ENCODE peak calls at places on chromosomes 11 and 22, in ten cellular contexts. One of them, this sample, is unnamed.
A peak's percentile ranks its signal among the peaks of the same experiment; 100 is the strongest.

GRCh38 chr11:68309621-68310185 is 2.7 kb upstream of the LRP5 start:
- DNase-seq in stromal cell of bone marrow: no peak
- DNase-seq in hepatic stellate cell: no peak
- DNase-seq in GDM1: no peak
- DNase-seq in activated naive CD4-positive, alpha-beta T cell treated with anti-CD3 and anti-CD28 coated beads, Interleukin-2, amount 50 U/mL, for 16 hours: no peak
- DNase-seq in amygdala: no peak
- DNase-seq in endothelial cell of umbilical vein: no peak
- DNase-seq in hypothalamus: no peak
- DNase-seq in GM03348: no peak
- DNase-seq in activated T-cell treated with anti-CD3 and anti-CD28 coated beads, Interleukin-2, amount 50 U/mL, for 4 hours: no peak
- DNase-seq in this sample: no peak

GRCh38 chr11:73203322-73203721 is 14.8 kb upstream of the P2RY2 start:
- DNase-seq in stromal cell of bone marrow: no peak
- DNase-seq in hepatic stellate cell: no peak
- DNase-seq in GDM1: no peak
- DNase-seq in activated naive CD4-positive, alpha-beta T cell treated with anti-CD3 and anti-CD28 coated beads, Interleukin-2, amount 50 U/mL, for 16 hours: no peak
- DNase-seq in amygdala: no peak
- DNase-seq in endothelial cell of umbilical vein: no peak
- DNase-seq in hypothalamus: no peak
- DNase-seq in GM03348: no peak
- DNase-seq in activated T-cell treated with anti-CD3 and anti-CD28 coated beads, Interleukin-2, amount 50 U/mL, for 4 hours: no peak
- DNase-seq in this sample: no peak

GRCh38 chr11:68843703-68844312 is 2.1 kb upstream of the CPT1A start:
- DNase-seq in stromal cell of bone marrow: no peak
- DNase-seq in hepatic stellate cell: peak; percentile 62
- DNase-seq in GDM1: peak; percentile 75
- DNase-seq in activated naive CD4-positive, alpha-beta T cell treated with anti-CD3 and anti-CD28 coated beads, Interleukin-2, amount 50 U/mL, for 16 hours: peak; percentile 76
- DNase-seq in amygdala: peak; percentile 20
- DNase-seq in endothelial cell of umbilical vein: no peak
- DNase-seq in hypothalamus: no peak
- DNase-seq in GM03348: no peak
- DNase-seq in activated T-cell treated with anti-CD3 and anti-CD28 coated beads, Interleukin-2, amount 50 U/mL, for 4 hours: peak; percentile 65
- DNase-seq in this sample: no peak

GRCh38 chr22:37739611-37740049 is 42.8 kb downstream of the TRIOBP start:
- DNase-seq in stromal cell of bone marrow: no peak
- DNase-seq in hepatic stellate cell: no peak
- DNase-seq in GDM1: no peak
- DNase-seq in activated naive CD4-positive, alpha-beta T cell treated with anti-CD3 and anti-CD28 coated beads, Interleukin-2, amount 50 U/mL, for 16 hours: no peak
- DNase-seq in amygdala: no peak
- DNase-seq in endothelial cell of umbilical vein: no peak
- DNase-seq in hypothalamus: no peak
- DNase-seq in GM03348: no peak
- DNase-seq in activated T-cell treated with anti-CD3 and anti-CD28 coated beads, Interleukin-2, amount 50 U/mL, for 4 hours: no peak
- DNase-seq in this sample: no peak

GRCh38 chr22:25726241-25726640 is 15.7 kb upstream of the MYO18B start:
- DNase-seq in stromal cell of bone marrow: no peak
- DNase-seq in hepatic stellate cell: no peak
- DNase-seq in GDM1: no peak
- DNase-seq in activated naive CD4-positive, alpha-beta T cell treated with anti-CD3 and anti-CD28 coated beads, Interleukin-2, amount 50 U/mL, for 16 hours: no peak
- DNase-seq in amygdala: no peak
- DNase-seq in endothelial cell of umbilical vein: peak; percentile 37
- DNase-seq in hypothalamus: no peak
- DNase-seq in GM03348: no peak
- DNase-seq in activated T-cell treated with anti-CD3 and anti-CD28 coated beads, Interleukin-2, amount 50 U/mL, for 4 hours: no peak
- DNase-seq in this sample: no peak

GRCh38 chr22:27620367-27621154 is 181.0 kb downstream of the MN1 start:
- DNase-seq in stromal cell of bone marrow: no peak
- DNase-seq in hepatic stellate cell: no peak
- DNase-seq in GDM1: no peak
- DNase-seq in activated naive CD4-positive, alpha-beta T cell treated with anti-CD3 and anti-CD28 coated beads, Interleukin-2, amount 50 U/mL, for 16 hours: no peak
- DNase-seq in amygdala: no peak
- DNase-seq in endothelial cell of umbilical vein: no peak
- DNase-seq in hypothalamus: no peak
- DNase-seq in GM03348: no peak
- DNase-seq in activated T-cell treated with anti-CD3 and anti-CD28 coated beads, Interleukin-2, amount 50 U/mL, for 4 hours: no peak
- DNase-seq in this sample: no peak

GRCh38 chr22:39453765-39454378 is 2.9 kb upstream of the MGAT3 start:
- DNase-seq in stromal cell of bone marrow: no peak
- DNase-seq in hepatic stellate cell: no peak
- DNase-seq in GDM1: no peak
- DNase-seq in activated naive CD4-positive, alpha-beta T cell treated with anti-CD3 and anti-CD28 coated beads, Interleukin-2, amount 50 U/mL, for 16 hours: no peak
- DNase-seq in amygdala: no peak
- DNase-seq in endothelial cell of umbilical vein: no peak
- DNase-seq in hypothalamus: no peak
- DNase-seq in GM03348: no peak
- DNase-seq in activated T-cell treated with anti-CD3 and anti-CD28 coated beads, Interleukin-2, amount 50 U/mL, for 4 hours: no peak
- DNase-seq in this sample: no peak

GRCh38 chr11:11937957-11938356 is 70.5 kb downstream of the DKK3 start:
- DNase-seq in stromal cell of bone marrow: no peak
- DNase-seq in hepatic stellate cell: no peak
- DNase-seq in GDM1: no peak
- DNase-seq in activated naive CD4-positive, alpha-beta T cell treated with anti-CD3 and anti-CD28 coated beads, Interleukin-2, amount 50 U/mL, for 16 hours: no peak
- DNase-seq in amygdala: no peak
- DNase-seq in endothelial cell of umbilical vein: no peak
- DNase-seq in hypothalamus: no peak
- DNase-seq in GM03348: no peak
- DNase-seq in activated T-cell treated with anti-CD3 and anti-CD28 coated beads, Interleukin-2, amount 50 U/mL, for 4 hours: no peak
- DNase-seq in this sample: no peak

GRCh38 chr11:86060544-86060943 is 8.3 kb downstream of the PICALM start:
- DNase-seq in stromal cell of bone marrow: no peak
- DNase-seq in hepatic stellate cell: no peak
- DNase-seq in GDM1: no peak
- DNase-seq in activated naive CD4-positive, alpha-beta T cell treated with anti-CD3 and anti-CD28 coated beads, Interleukin-2, amount 50 U/mL, for 16 hours: no peak
- DNase-seq in amygdala: no peak
- DNase-seq in endothelial cell of umbilical vein: no peak
- DNase-seq in hypothalamus: no peak
- DNase-seq in GM03348: no peak
- DNase-seq in activated T-cell treated with anti-CD3 and anti-CD28 coated beads, Interleukin-2, amount 50 U/mL, for 4 hours: no peak
- DNase-seq in this sample: no peak

GRCh38 chr11:33135216-33135615 is 26.1 kb downstream of the CSTF3 start:
- DNase-seq in stromal cell of bone marrow: peak; percentile 79
- DNase-seq in hepatic stellate cell: peak; percentile 25
- DNase-seq in GDM1: no peak
- DNase-seq in activated naive CD4-positive, alpha-beta T cell treated with anti-CD3 and anti-CD28 coated beads, Interleukin-2, amount 50 U/mL, for 16 hours: no peak
- DNase-seq in amygdala: no peak
- DNase-seq in endothelial cell of umbilical vein: no peak
- DNase-seq in hypothalamus: no peak
- DNase-seq in GM03348: peak; percentile 67
- DNase-seq in activated T-cell treated with anti-CD3 and anti-CD28 coated beads, Interleukin-2, amount 50 U/mL, for 4 hours: no peak
- DNase-seq in this sample: peak; percentile 33

GRCh38 chr11:61162092-61162935 is 1.1 kb upstream of the VPS37C start:
- DNase-seq in stromal cell of bone marrow: no peak
- DNase-seq in hepatic stellate cell: no peak
- DNase-seq in GDM1: no peak
- DNase-seq in activated naive CD4-positive, alpha-beta T cell treated with anti-CD3 and anti-CD28 coated beads, Interleukin-2, amount 50 U/mL, for 16 hours: no peak
- DNase-seq in amygdala: peak; percentile 39
- DNase-seq in endothelial cell of umbilical vein: peak; percentile 32
- DNase-seq in hypothalamus: peak; percentile 9
- DNase-seq in GM03348: no peak
- DNase-seq in activated T-cell treated with anti-CD3 and anti-CD28 coated beads, Interleukin-2, amount 50 U/mL, for 4 hours: no peak
- DNase-seq in this sample: peak; percentile 42

GRCh38 chr11:37841016-37841415 is 1243.0 kb upstream of the RAG2 start:
- DNase-seq in stromal cell of bone marrow: no peak
- DNase-seq in hepatic stellate cell: no peak
- DNase-seq in GDM1: no peak
- DNase-seq in activated naive CD4-positive, alpha-beta T cell treated with anti-CD3 and anti-CD28 coated beads, Interleukin-2, amount 50 U/mL, for 16 hours: no peak
- DNase-seq in amygdala: no peak
- DNase-seq in endothelial cell of umbilical vein: no peak
- DNase-seq in hypothalamus: no peak
- DNase-seq in GM03348: no peak
- DNase-seq in activated T-cell treated with anti-CD3 and anti-CD28 coated beads, Interleukin-2, amount 50 U/mL, for 4 hours: no peak
- DNase-seq in this sample: no peak

GRCh38 chr11:75785187-75785586 is 16.6 kb downstream of the DGAT2 start:
- DNase-seq in stromal cell of bone marrow: no peak
- DNase-seq in hepatic stellate cell: no peak
- DNase-seq in GDM1: no peak
- DNase-seq in activated naive CD4-positive, alpha-beta T cell treated with anti-CD3 and anti-CD28 coated beads, Interleukin-2, amount 50 U/mL, for 16 hours: no peak
- DNase-seq in amygdala: no peak
- DNase-seq in endothelial cell of umbilical vein: no peak
- DNase-seq in hypothalamus: no peak
- DNase-seq in GM03348: no peak
- DNase-seq in activated T-cell treated with anti-CD3 and anti-CD28 coated beads, Interleukin-2, amount 50 U/mL, for 4 hours: no peak
- DNase-seq in this sample: no peak

GRCh38 chr11:11569936-11570491 is 51.8 kb downstream of the GALNT18 start:
- DNase-seq in stromal cell of bone marrow: no peak
- DNase-seq in hepatic stellate cell: no peak
- DNase-seq in GDM1: no peak
- DNase-seq in activated naive CD4-positive, alpha-beta T cell treated with anti-CD3 and anti-CD28 coated beads, Interleukin-2, amount 50 U/mL, for 16 hours: no peak
- DNase-seq in amygdala: no peak
- DNase-seq in endothelial cell of umbilical vein: peak; percentile 28
- DNase-seq in hypothalamus: no peak
- DNase-seq in GM03348: no peak
- DNase-seq in activated T-cell treated with anti-CD3 and anti-CD28 coated beads, Interleukin-2, amount 50 U/mL, for 4 hours: no peak
- DNase-seq in this sample: peak; percentile 43

GRCh38 chr11:45948341-45948740 is 25.9 kb downstream of the LARGE2 start:
- DNase-seq in stromal cell of bone marrow: no peak
- DNase-seq in hepatic stellate cell: no peak
- DNase-seq in GDM1: no peak
- DNase-seq in activated naive CD4-positive, alpha-beta T cell treated with anti-CD3 and anti-CD28 coated beads, Interleukin-2, amount 50 U/mL, for 16 hours: no peak
- DNase-seq in amygdala: no peak
- DNase-seq in endothelial cell of umbilical vein: no peak
- DNase-seq in hypothalamus: no peak
- DNase-seq in GM03348: no peak
- DNase-seq in activated T-cell treated with anti-CD3 and anti-CD28 coated beads, Interleukin-2, amount 50 U/mL, for 4 hours: no peak
- DNase-seq in this sample: no peak

GRCh38 chr11:19306570-19306969 is 65.8 kb upstream of the E2F8 start:
- DNase-seq in stromal cell of bone marrow: no peak
- DNase-seq in hepatic stellate cell: no peak
- DNase-seq in GDM1: no peak
- DNase-seq in activated naive CD4-positive, alpha-beta T cell treated with anti-CD3 and anti-CD28 coated beads, Interleukin-2, amount 50 U/mL, for 16 hours: no peak
- DNase-seq in amygdala: no peak
- DNase-seq in endothelial cell of umbilical vein: no peak
- DNase-seq in hypothalamus: no peak
- DNase-seq in GM03348: no peak
- DNase-seq in activated T-cell treated with anti-CD3 and anti-CD28 coated beads, Interleukin-2, amount 50 U/mL, for 4 hours: no peak
- DNase-seq in this sample: no peak

GRCh38 chr22:33756508-33756949 is 163.7 kb downstream of the LARGE1 start:
- DNase-seq in stromal cell of bone marrow: no peak
- DNase-seq in hepatic stellate cell: no peak
- DNase-seq in GDM1: no peak
- DNase-seq in activated naive CD4-positive, alpha-beta T cell treated with anti-CD3 and anti-CD28 coated beads, Interleukin-2, amount 50 U/mL, for 16 hours: no peak
- DNase-seq in amygdala: no peak
- DNase-seq in endothelial cell of umbilical vein: no peak
- DNase-seq in hypothalamus: no peak
- DNase-seq in GM03348: no peak
- DNase-seq in activated T-cell treated with anti-CD3 and anti-CD28 coated beads, Interleukin-2, amount 50 U/mL, for 4 hours: no peak
- DNase-seq in this sample: no peak

GRCh38 chr11:119782021-119782420 is 53.0 kb upstream of the NECTIN1 start:
- DNase-seq in stromal cell of bone marrow: no peak
- DNase-seq in hepatic stellate cell: no peak
- DNase-seq in GDM1: no peak
- DNase-seq in activated naive CD4-positive, alpha-beta T cell treated with anti-CD3 and anti-CD28 coated beads, Interleukin-2, amount 50 U/mL, for 16 hours: no peak
- DNase-seq in amygdala: no peak
- DNase-seq in endothelial cell of umbilical vein: no peak
- DNase-seq in hypothalamus: no peak
- DNase-seq in GM03348: no peak
- DNase-seq in activated T-cell treated with anti-CD3 and anti-CD28 coated beads, Interleukin-2, amount 50 U/mL, for 4 hours: no peak
- DNase-seq in this sample: no peak

GRCh38 chr22:20464096-20464614 is 26.5 kb upstream of the SCARF2 start:
- DNase-seq in stromal cell of bone marrow: no peak
- DNase-seq in hepatic stellate cell: no peak
- DNase-seq in GDM1: no peak
- DNase-seq in activated naive CD4-positive, alpha-beta T cell treated with anti-CD3 and anti-CD28 coated beads, Interleukin-2, amount 50 U/mL, for 16 hours: peak; percentile 58
- DNase-seq in amygdala: no peak
- DNase-seq in endothelial cell of umbilical vein: no peak
- DNase-seq in hypothalamus: no peak
- DNase-seq in GM03348: no peak
- DNase-seq in activated T-cell treated with anti-CD3 and anti-CD28 coated beads, Interleukin-2, amount 50 U/mL, for 4 hours: peak; percentile 43
- DNase-seq in this sample: no peak

GRCh38 chr11:3808846-3809623 is 675 bp downstream of the PGAP2 start:
- DNase-seq in stromal cell of bone marrow: no peak
- DNase-seq in hepatic stellate cell: peak; percentile 50
- DNase-seq in GDM1: peak; percentile 51
- DNase-seq in activated naive CD4-positive, alpha-beta T cell treated with anti-CD3 and anti-CD28 coated beads, Interleukin-2, amount 50 U/mL, for 16 hours: peak; percentile 42
- DNase-seq in amygdala: no peak
- DNase-seq in endothelial cell of umbilical vein: peak; percentile 60
- DNase-seq in hypothalamus: no peak
- DNase-seq in GM03348: peak; percentile 58
- DNase-seq in activated T-cell treated with anti-CD3 and anti-CD28 coated beads, Interleukin-2, amount 50 U/mL, for 4 hours: no peak
- DNase-seq in this sample: peak; percentile 57

GRCh38 chr22:39592104-39593060 is 21.8 kb downstream of the CACNA1I start:
- DNase-seq in stromal cell of bone marrow: peak; percentile 11
- DNase-seq in hepatic stellate cell: peak; percentile 87
- DNase-seq in GDM1: no peak
- DNase-seq in activated naive CD4-positive, alpha-beta T cell treated with anti-CD3 and anti-CD28 coated beads, Interleukin-2, amount 50 U/mL, for 16 hours: no peak
- DNase-seq in amygdala: no peak
- DNase-seq in endothelial cell of umbilical vein: peak; percentile 38
- DNase-seq in hypothalamus: no peak
- DNase-seq in GM03348: peak; percentile 85
- DNase-seq in activated T-cell treated with anti-CD3 and anti-CD28 coated beads, Interleukin-2, amount 50 U/mL, for 4 hours: no peak
- DNase-seq in this sample: peak; percentile 88

GRCh38 chr11:81420668-81421550 is 1312.8 kb downstream of the FAM181B start:
- DNase-seq in stromal cell of bone marrow: no peak
- DNase-seq in hepatic stellate cell: no peak
- DNase-seq in GDM1: no peak
- DNase-seq in activated naive CD4-positive, alpha-beta T cell treated with anti-CD3 and anti-CD28 coated beads, Interleukin-2, amount 50 U/mL, for 16 hours: no peak
- DNase-seq in amygdala: no peak
- DNase-seq in endothelial cell of umbilical vein: no peak
- DNase-seq in hypothalamus: no peak
- DNase-seq in GM03348: no peak
- DNase-seq in activated T-cell treated with anti-CD3 and anti-CD28 coated beads, Interleukin-2, amount 50 U/mL, for 4 hours: no peak
- DNase-seq in this sample: no peak

GRCh38 chr11:93585758-93586157 is 42.6 kb upstream of the SMCO4 start:
- DNase-seq in stromal cell of bone marrow: peak; percentile 80
- DNase-seq in hepatic stellate cell: peak; percentile 58
- DNase-seq in GDM1: no peak
- DNase-seq in activated naive CD4-positive, alpha-beta T cell treated with anti-CD3 and anti-CD28 coated beads, Interleukin-2, amount 50 U/mL, for 16 hours: no peak
- DNase-seq in amygdala: no peak
- DNase-seq in endothelial cell of umbilical vein: no peak
- DNase-seq in hypothalamus: no peak
- DNase-seq in GM03348: peak; percentile 88
- DNase-seq in activated T-cell treated with anti-CD3 and anti-CD28 coated beads, Interleukin-2, amount 50 U/mL, for 4 hours: no peak
- DNase-seq in this sample: peak; percentile 67

GRCh38 chr11:101126551-101127347 is 2.9 kb downstream of the PGR start:
- DNase-seq in stromal cell of bone marrow: no peak
- DNase-seq in hepatic stellate cell: peak; percentile 16
- DNase-seq in GDM1: no peak
- DNase-seq in activated naive CD4-positive, alpha-beta T cell treated with anti-CD3 and anti-CD28 coated beads, Interleukin-2, amount 50 U/mL, for 16 hours: no peak
- DNase-seq in amygdala: no peak
- DNase-seq in endothelial cell of umbilical vein: peak; percentile 5
- DNase-seq in hypothalamus: no peak
- DNase-seq in GM03348: peak; percentile 10
- DNase-seq in activated T-cell treated with anti-CD3 and anti-CD28 coated beads, Interleukin-2, amount 50 U/mL, for 4 hours: no peak
- DNase-seq in this sample: peak; percentile 21

GRCh38 chr22:21868651-21869050 is 1.2 kb upstream of the MAPK1 start:
- DNase-seq in stromal cell of bone marrow: no peak
- DNase-seq in hepatic stellate cell: no peak
- DNase-seq in GDM1: no peak
- DNase-seq in activated naive CD4-positive, alpha-beta T cell treated with anti-CD3 and anti-CD28 coated beads, Interleukin-2, amount 50 U/mL, for 16 hours: no peak
- DNase-seq in amygdala: no peak
- DNase-seq in endothelial cell of umbilical vein: no peak
- DNase-seq in hypothalamus: no peak
- DNase-seq in GM03348: no peak
- DNase-seq in activated T-cell treated with anti-CD3 and anti-CD28 coated beads, Interleukin-2, amount 50 U/mL, for 4 hours: no peak
- DNase-seq in this sample: no peak

GRCh38 chr11:57327721-57328120 is 3.0 kb upstream of the TNKS1BP1 start:
- DNase-seq in stromal cell of bone marrow: no peak
- DNase-seq in hepatic stellate cell: no peak
- DNase-seq in GDM1: no peak
- DNase-seq in activated naive CD4-positive, alpha-beta T cell treated with anti-CD3 and anti-CD28 coated beads, Interleukin-2, amount 50 U/mL, for 16 hours: no peak
- DNase-seq in amygdala: no peak
- DNase-seq in endothelial cell of umbilical vein: no peak
- DNase-seq in hypothalamus: no peak
- DNase-seq in GM03348: no peak
- DNase-seq in activated T-cell treated with anti-CD3 and anti-CD28 coated beads, Interleukin-2, amount 50 U/mL, for 4 hours: no peak
- DNase-seq in this sample: no peak

GRCh38 chr22:32986773-32987050 is 71.5 kb downstream of the SYN3 start:
- DNase-seq in stromal cell of bone marrow: no peak
- DNase-seq in hepatic stellate cell: no peak
- DNase-seq in GDM1: no peak
- DNase-seq in activated naive CD4-positive, alpha-beta T cell treated with anti-CD3 and anti-CD28 coated beads, Interleukin-2, amount 50 U/mL, for 16 hours: no peak
- DNase-seq in amygdala: no peak
- DNase-seq in endothelial cell of umbilical vein: no peak
- DNase-seq in hypothalamus: no peak
- DNase-seq in GM03348: no peak
- DNase-seq in activated T-cell treated with anti-CD3 and anti-CD28 coated beads, Interleukin-2, amount 50 U/mL, for 4 hours: no peak
- DNase-seq in this sample: no peak

GRCh38 chr11:22130462-22131053 is 62.3 kb upstream of the ANO5 start:
- DNase-seq in stromal cell of bone marrow: no peak
- DNase-seq in hepatic stellate cell: no peak
- DNase-seq in GDM1: no peak
- DNase-seq in activated naive CD4-positive, alpha-beta T cell treated with anti-CD3 and anti-CD28 coated beads, Interleukin-2, amount 50 U/mL, for 16 hours: no peak
- DNase-seq in amygdala: no peak
- DNase-seq in endothelial cell of umbilical vein: no peak
- DNase-seq in hypothalamus: no peak
- DNase-seq in GM03348: no peak
- DNase-seq in activated T-cell treated with anti-CD3 and anti-CD28 coated beads, Interleukin-2, amount 50 U/mL, for 4 hours: no peak
- DNase-seq in this sample: no peak

This sample was measured in AG08396.